ENCODE peak calls at places on chromosomes 11 and 22, in four cellular contexts. V is fibroblast of mammary gland; T is activated T-helper 9 cell treated with anti-CD3 and anti-CD28 coated beads, Interleukin-2, amount 50 U/mL, for 16 hours; F is fibroblast of pulmonary artery. S is an unnamed sample.

GRCh38 chr22:40426671-40427070 is 56.3 kb downstream of the SGSM3 start:
- DNase-seq in T (no peak), V (peak), F (peak), S (no peak)

GRCh38 chr11:1344056-1344635 is 34.7 kb upstream of the TOLLIP start:
- DNase-seq in V (no peak), T (no peak), F (no peak), S (no peak)

GRCh38 chr11:116170526-116171120 is 602.2 kb downstream of the BUD13 start:
- DNase-seq in V (no peak), T (no peak), F (no peak), S (no peak)

GRCh38 chr11:61776561-61777075 is 15.8 kb downstream of the TMEM258 start:
- DNase-seq in T (peak), F (peak), V (peak), S (peak)

GRCh38 chr11:69705246-69705856 is 1.5 kb upstream of the FGF19 start:
- DNase-seq in V (no peak), T (no peak), F (no peak), S (no peak)

GRCh38 chr22:17085277-17086091 is 684 bp downstream of the IL17RA start:
- DNase-seq in T (peak), V (no peak), F (no peak), S (peak)

GRCh38 chr11:126139541-126140091 is 71.8 kb downstream of the RPUSD4 start:
- DNase-seq in F (peak), T (no peak), V (peak), S (no peak)

GRCh38 chr11:106076421-106076922 is 675 bp downstream of the KBTBD3 start:
- DNase-seq in F (no peak), V (no peak), T (no peak), S (no peak)

GRCh38 chr22:21768435-21768834 is 32.8 kb upstream of the YPEL1 start:
- DNase-seq in T (no peak), V (no peak), F (no peak), S (no peak)

GRCh38 chr11:46246514-46246913 is 30.9 kb upstream of the CREB3L1 start:
- DNase-seq in V (peak), F (peak), T (no peak), S (no peak)

GRCh38 chr11:126601550-126602215 is 246.2 kb downstream of the ST3GAL4 start:
- DNase-seq in V (no peak), T (no peak), F (no peak), S (no peak)

GRCh38 chr11:121318848-121319834 is 26.6 kb downstream of the SC5D start:
- DNase-seq in F (peak), V (peak), T (no peak), S (no peak)

GRCh38 chr11:126510621-126511370 is 155.3 kb downstream of the ST3GAL4 start:
- DNase-seq in V (no peak), T (no peak), F (peak), S (no peak)

GRCh38 chr22:40588726-40589125 is 47.8 kb downstream of the MRTFA start:
- DNase-seq in V (peak), F (peak), T (no peak), S (no peak)

GRCh38 chr11:65718531-65718930 is 2.1 kb downstream of the RNASEH2C start:
- DNase-seq in F (no peak), V (no peak), T (no peak), S (no peak)

GRCh38 chr11:16632295-16633200 is 105.9 kb upstream of the C11orf58 start:
- DNase-seq in T (no peak), V (no peak), F (peak), S (no peak)

GRCh38 chr11:8702598-8702915 is 20.0 kb downstream of the RPL27A start:
- DNase-seq in F (no peak), V (no peak), T (no peak), S (no peak)

GRCh38 chr11:96013459-96014213 is 89.7 kb upstream of the MTMR2 start:
- DNase-seq in F (no peak), T (no peak), V (no peak), S (no peak)

GRCh38 chr11:10906521-10906920 is 48.7 kb upstream of the ZBED5 start:
- DNase-seq in V (peak), T (no peak), F (peak), S (no peak)

GRCh38 chr11:87306260-87306861 is 268.6 kb downstream of the TMEM135 start:
- DNase-seq in V (no peak), T (no peak), F (peak), S (no peak)

GRCh38 chr22:24134090-24134846 is 47.0 kb upstream of the SUSD2 start:
- DNase-seq in V (peak), F (no peak), T (peak), S (peak)

GRCh38 chr22:47194476-47195155 is 432.2 kb downstream of the TBC1D22A start:
- DNase-seq in F (no peak), T (no peak), V (no peak), S (no peak)

GRCh38 chr11:13958596-13958995 is 3.9 kb upstream of the SPON1 start:
- DNase-seq in F (no peak), V (no peak), T (no peak), S (no peak)

S was measured in glutamatergic neuron.